ENCODE peak calls at places on chromosomes 4 and X, in eight cellular contexts. One of them, this sample, is unnamed. For H3K9me3, the result is how much of the 10 kb centered on the place peaks cover.

GRCh38 chr4:160537681-160538080 is 1434.8 kb downstream of the RAPGEF2 start:
- DNase-seq in neural progenitor cell: no peak
- DNase-seq in AG04450: no peak
- DNase-seq in HepG2: no peak
- DNase-seq in pancreas: no peak
- DNase-seq in A549: no peak
- DNase-seq in fibroblast of lung: no peak
- DNase-seq in PC-9: no peak
- DNase-seq in this sample: no peak

GRCh38 chr4:139988863-139989765 is 164.9 kb downstream of the MAML3 start:
- DNase-seq in neural progenitor cell: peak
- DNase-seq in AG04450: peak
- DNase-seq in HepG2: peak
- DNase-seq in pancreas: no peak
- DNase-seq in A549: peak
- DNase-seq in fibroblast of lung: peak
- DNase-seq in PC-9: peak
- DNase-seq in this sample: no peak

GRCh38 chrX:23114256-23114655 is 114.5 kb downstream of the DDX53 start:
- DNase-seq in neural progenitor cell: no peak
- DNase-seq in AG04450: no peak
- DNase-seq in HepG2: no peak
- DNase-seq in pancreas: no peak
- DNase-seq in A549: no peak
- DNase-seq in fibroblast of lung: no peak
- DNase-seq in PC-9: no peak
- DNase-seq in this sample: no peak

GRCh38 chrX:150700107-150700506 is 6.9 kb downstream of the MTMR1 start:
- DNase-seq in neural progenitor cell: no peak
- DNase-seq in AG04450: no peak
- DNase-seq in HepG2: no peak
- DNase-seq in pancreas: no peak
- DNase-seq in A549: no peak
- DNase-seq in fibroblast of lung: no peak
- DNase-seq in PC-9: no peak
- DNase-seq in this sample: no peak

GRCh38 chr4:5711479-5712184 is 631 bp downstream of the EVC start:
- DNase-seq in neural progenitor cell: no peak
- DNase-seq in AG04450: no peak
- DNase-seq in HepG2: peak
- DNase-seq in pancreas: no peak
- DNase-seq in A549: peak
- DNase-seq in fibroblast of lung: peak
- DNase-seq in PC-9: no peak
- DNase-seq in this sample: no peak

GRCh38 chr4:147833254-147833653 is 101.4 kb downstream of the ARHGAP10 start:
- DNase-seq in neural progenitor cell: no peak
- DNase-seq in AG04450: no peak
- DNase-seq in HepG2: no peak
- DNase-seq in pancreas: no peak
- DNase-seq in A549: no peak
- DNase-seq in fibroblast of lung: peak
- DNase-seq in PC-9: no peak
- DNase-seq in this sample: no peak

GRCh38 chr4:84948056-84948455 is 18.4 kb downstream of the WDFY3 start:
- DNase-seq in neural progenitor cell: no peak
- DNase-seq in AG04450: no peak
- DNase-seq in HepG2: no peak
- DNase-seq in pancreas: no peak
- DNase-seq in A549: no peak
- DNase-seq in fibroblast of lung: peak
- DNase-seq in PC-9: no peak
- DNase-seq in this sample: no peak

GRCh38 chr4:104494822-104495559 is at the start of gene CXXC4:
- DNase-seq in neural progenitor cell: peak
- DNase-seq in AG04450: no peak
- DNase-seq in HepG2: peak
- DNase-seq in pancreas: peak
- DNase-seq in A549: peak
- DNase-seq in fibroblast of lung: peak
- DNase-seq in PC-9: no peak
- DNase-seq in this sample: no peak

GRCh38 chr4:40238700-40239548 is 42.1 kb downstream of the RHOH start:
- DNase-seq in neural progenitor cell: no peak
- DNase-seq in AG04450: no peak
- DNase-seq in HepG2: no peak
- DNase-seq in pancreas: no peak
- DNase-seq in A549: peak
- DNase-seq in fibroblast of lung: no peak
- DNase-seq in PC-9: no peak
- DNase-seq in this sample: no peak

GRCh38 chr4:48403358-48403757 is 62.0 kb downstream of the SLAIN2 start:
- DNase-seq in neural progenitor cell: no peak
- DNase-seq in AG04450: no peak
- DNase-seq in HepG2: no peak
- DNase-seq in pancreas: no peak
- DNase-seq in A549: no peak
- DNase-seq in fibroblast of lung: no peak
- DNase-seq in PC-9: no peak
- DNase-seq in this sample: no peak

DNA sequence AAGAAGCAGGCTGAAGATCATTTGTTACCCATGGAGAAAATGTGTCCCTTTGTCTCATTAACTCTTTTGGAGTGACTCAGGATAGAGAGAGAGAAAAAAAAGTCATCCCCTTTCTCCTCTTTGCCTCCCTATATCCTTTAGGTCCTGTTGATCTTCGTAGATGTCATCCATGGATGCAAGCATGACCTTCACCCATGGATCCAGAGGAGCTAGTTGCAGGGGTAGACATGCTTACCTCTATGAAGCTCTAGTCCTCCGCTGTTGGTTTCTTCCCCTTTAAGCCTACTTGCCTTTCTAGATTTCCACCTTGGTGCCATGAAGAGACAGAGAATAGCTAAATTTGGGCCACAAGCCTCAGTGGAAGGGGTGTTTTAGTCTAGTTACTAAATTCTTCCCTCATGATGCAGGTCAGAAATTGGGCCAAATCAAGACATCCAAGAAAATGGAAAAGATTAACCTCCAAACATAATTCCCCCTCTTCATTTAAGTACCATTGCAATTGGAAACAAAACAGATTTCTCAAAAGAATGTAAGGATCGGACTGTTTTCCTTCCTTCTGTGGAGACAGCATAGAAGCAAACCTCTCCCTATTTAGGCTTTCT is 178.4 kb downstream of the TECRL start:
- DNase-seq in neural progenitor cell: peak
- DNase-seq in AG04450: no peak
- DNase-seq in HepG2: no peak
- DNase-seq in pancreas: no peak
- DNase-seq in A549: peak
- DNase-seq in fibroblast of lung: peak
- DNase-seq in PC-9: no peak
- DNase-seq in this sample: no peak
- H3K9me3 ChIP-seq in neural progenitor cell: under half
- H3K9me3 ChIP-seq in AG04450: under half
- H3K9me3 ChIP-seq in HepG2: half or more
- H3K9me3 ChIP-seq in pancreas: under half
- H3K9me3 ChIP-seq in A549: under half
- H3K9me3 ChIP-seq in fibroblast of lung: under half
- H3K9me3 ChIP-seq in PC-9: under half
- H3K9me3 ChIP-seq in this sample: under half

GRCh38 chr4:304987-305680 is at the start of gene ZNF732:
- DNase-seq in neural progenitor cell: no peak
- DNase-seq in AG04450: peak
- DNase-seq in HepG2: no peak
- DNase-seq in pancreas: peak
- DNase-seq in A549: no peak
- DNase-seq in fibroblast of lung: peak
- DNase-seq in PC-9: peak
- DNase-seq in this sample: no peak
- H3K9me3 ChIP-seq in neural progenitor cell: under half
- H3K9me3 ChIP-seq in AG04450: under half
- H3K9me3 ChIP-seq in HepG2: half or more
- H3K9me3 ChIP-seq in pancreas: under half
- H3K9me3 ChIP-seq in A549: under half
- H3K9me3 ChIP-seq in fibroblast of lung: under half
- H3K9me3 ChIP-seq in PC-9: under half
- H3K9me3 ChIP-seq in this sample: under half

GRCh38 chr4:71864380-71864779 is 80.5 kb upstream of the GC start:
- DNase-seq in neural progenitor cell: no peak
- DNase-seq in AG04450: no peak
- DNase-seq in HepG2: no peak
- DNase-seq in pancreas: no peak
- DNase-seq in A549: no peak
- DNase-seq in fibroblast of lung: no peak
- DNase-seq in PC-9: no peak
- DNase-seq in this sample: no peak

GRCh38 chr4:71863457-71863856 is 79.6 kb upstream of the GC start:
- DNase-seq in neural progenitor cell: no peak
- DNase-seq in AG04450: no peak
- DNase-seq in HepG2: no peak
- DNase-seq in pancreas: no peak
- DNase-seq in A549: no peak
- DNase-seq in fibroblast of lung: no peak
- DNase-seq in PC-9: no peak
- DNase-seq in this sample: no peak

GRCh38 chr4:71866212-71866885 is 82.5 kb upstream of the GC start:
- DNase-seq in neural progenitor cell: no peak
- DNase-seq in AG04450: no peak
- DNase-seq in HepG2: no peak
- DNase-seq in pancreas: no peak
- DNase-seq in A549: no peak
- DNase-seq in fibroblast of lung: no peak
- DNase-seq in PC-9: no peak
- DNase-seq in this sample: no peak

GRCh38 chr4:71860643-71861042 is 76.8 kb upstream of the GC start:
- DNase-seq in neural progenitor cell: peak
- DNase-seq in AG04450: no peak
- DNase-seq in HepG2: peak
- DNase-seq in pancreas: no peak
- DNase-seq in A549: peak
- DNase-seq in fibroblast of lung: no peak
- DNase-seq in PC-9: no peak
- DNase-seq in this sample: no peak

GRCh38 chr4:71862315-71862714 is 78.4 kb upstream of the GC start:
- DNase-seq in neural progenitor cell: no peak
- DNase-seq in AG04450: no peak
- DNase-seq in HepG2: no peak
- DNase-seq in pancreas: no peak
- DNase-seq in A549: no peak
- DNase-seq in fibroblast of lung: no peak
- DNase-seq in PC-9: no peak
- DNase-seq in this sample: no peak
- H3K9me3 ChIP-seq in neural progenitor cell: under half
- H3K9me3 ChIP-seq in AG04450: under half
- H3K9me3 ChIP-seq in HepG2: half or more
- H3K9me3 ChIP-seq in pancreas: under half
- H3K9me3 ChIP-seq in A549: under half
- H3K9me3 ChIP-seq in fibroblast of lung: under half
- H3K9me3 ChIP-seq in PC-9: under half
- H3K9me3 ChIP-seq in this sample: under half

GRCh38 chrX:154485150-154486051 is 1.0 kb downstream of the UBL4A start:
- DNase-seq in neural progenitor cell: no peak
- DNase-seq in AG04450: no peak
- DNase-seq in HepG2: no peak
- DNase-seq in pancreas: peak
- DNase-seq in A549: no peak
- DNase-seq in fibroblast of lung: no peak
- DNase-seq in PC-9: no peak
- DNase-seq in this sample: no peak
- H3K9me3 ChIP-seq in neural progenitor cell: under half
- H3K9me3 ChIP-seq in AG04450: under half
- H3K9me3 ChIP-seq in HepG2: under half
- H3K9me3 ChIP-seq in pancreas: under half
- H3K9me3 ChIP-seq in A549: under half
- H3K9me3 ChIP-seq in fibroblast of lung: under half
- H3K9me3 ChIP-seq in PC-9: under half
- H3K9me3 ChIP-seq in this sample: under half

GRCh38 chrX:73647212-73647611 is 84.2 kb downstream of the CHIC1 start:
- DNase-seq in neural progenitor cell: no peak
- DNase-seq in AG04450: no peak
- DNase-seq in HepG2: no peak
- DNase-seq in pancreas: no peak
- DNase-seq in A549: no peak
- DNase-seq in fibroblast of lung: no peak
- DNase-seq in PC-9: no peak
- DNase-seq in this sample: no peak

GRCh38 chrX:73647632-73648322 is 84.8 kb downstream of the CHIC1 start:
- DNase-seq in neural progenitor cell: no peak
- DNase-seq in AG04450: no peak
- DNase-seq in HepG2: no peak
- DNase-seq in pancreas: no peak
- DNase-seq in A549: no peak
- DNase-seq in fibroblast of lung: no peak
- DNase-seq in PC-9: no peak
- DNase-seq in this sample: no peak
- H3K9me3 ChIP-seq in neural progenitor cell: under half
- H3K9me3 ChIP-seq in AG04450: under half
- H3K9me3 ChIP-seq in HepG2: under half
- H3K9me3 ChIP-seq in pancreas: under half
- H3K9me3 ChIP-seq in A549: under half
- H3K9me3 ChIP-seq in fibroblast of lung: under half
- H3K9me3 ChIP-seq in PC-9: under half
- H3K9me3 ChIP-seq in this sample: under half

GRCh38 chr4:234178-234577 is 71.1 kb downstream of the ZNF732 start:
- DNase-seq in neural progenitor cell: no peak
- DNase-seq in AG04450: no peak
- DNase-seq in HepG2: no peak
- DNase-seq in pancreas: no peak
- DNase-seq in A549: no peak
- DNase-seq in fibroblast of lung: no peak
- DNase-seq in PC-9: no peak
- DNase-seq in this sample: no peak
- H3K9me3 ChIP-seq in neural progenitor cell: under half
- H3K9me3 ChIP-seq in AG04450: under half
- H3K9me3 ChIP-seq in HepG2: half or more
- H3K9me3 ChIP-seq in pancreas: under half
- H3K9me3 ChIP-seq in A549: under half
- H3K9me3 ChIP-seq in fibroblast of lung: under half
- H3K9me3 ChIP-seq in PC-9: under half
- H3K9me3 ChIP-seq in this sample: under half

DNA sequence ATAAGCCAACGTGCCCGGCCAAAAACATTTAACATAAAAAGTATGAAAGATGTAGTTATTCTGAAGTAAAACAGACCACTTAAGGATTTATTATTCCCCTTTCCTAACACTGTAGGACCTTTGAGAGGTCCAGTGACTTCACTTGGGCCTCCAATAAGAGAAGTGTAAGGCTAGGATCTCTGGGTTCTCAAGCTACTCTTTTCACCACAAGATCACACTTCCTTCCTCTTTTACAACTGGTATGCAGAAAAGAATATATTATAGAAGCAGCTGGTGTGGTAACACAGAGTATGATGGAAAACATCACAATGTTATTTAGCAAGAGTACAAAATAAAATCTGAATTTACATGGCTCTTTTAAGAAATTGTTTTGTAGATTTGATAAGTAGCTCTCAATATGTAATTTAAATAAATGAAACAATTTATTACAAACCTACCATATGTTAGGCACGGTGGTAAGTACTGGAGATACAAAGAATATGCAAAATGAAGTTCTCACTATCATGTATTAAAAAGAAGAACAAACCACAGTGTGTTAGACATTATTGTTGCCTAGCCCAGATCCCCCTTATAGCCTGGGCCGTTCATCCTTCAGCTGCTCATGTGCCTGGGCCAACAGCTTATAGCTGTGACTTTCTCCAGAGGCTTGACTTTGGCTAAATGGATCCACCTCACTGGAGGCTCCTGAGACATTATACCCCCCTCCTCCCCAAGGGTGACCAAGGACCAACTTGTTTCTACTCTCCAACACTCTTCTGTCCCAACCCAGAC is 30.0 kb upstream of the CCNG2 start:
- DNase-seq in neural progenitor cell: no peak
- DNase-seq in AG04450: no peak
- DNase-seq in HepG2: no peak
- DNase-seq in pancreas: no peak
- DNase-seq in A549: no peak
- DNase-seq in fibroblast of lung: no peak
- DNase-seq in PC-9: no peak
- DNase-seq in this sample: no peak
- H3K9me3 ChIP-seq in neural progenitor cell: under half
- H3K9me3 ChIP-seq in AG04450: under half
- H3K9me3 ChIP-seq in HepG2: under half
- H3K9me3 ChIP-seq in pancreas: under half
- H3K9me3 ChIP-seq in A549: under half
- H3K9me3 ChIP-seq in fibroblast of lung: under half
- H3K9me3 ChIP-seq in PC-9: under half
- H3K9me3 ChIP-seq in this sample: under half

This sample was measured in esophagus muscularis mucosa.